ENCODE peak calls at places on chromosomes 11 and 22, in ten cellular contexts. B is mammary epithelial cell, Q is neuronal stem cell, I is kidney, A is right atrium auricular region, D is body of pancreas, E is IMR-90, P is heart right ventricle, R is A549, H is fibroblast of mammary gland. N is an unnamed sample.

GRCh38 chr22:49400136-49400865 is 427.4 kb downstream of the BRD1 start:
- DNase-seq in B (no peak), Q (no peak), I (peak), A (peak), D (no peak), E (no peak), P (no peak), R (no peak), H (no peak), N (no peak)

GRCh38 chr11:1073261-1073724 is 1.4 kb upstream of the MUC2 start:
- DNase-seq in B (peak), Q (no peak), I (peak), A (no peak), D (peak), E (peak), P (peak), R (peak), H (peak), N (peak)

GRCh38 chr11:84722583-84723108 is 904.5 kb downstream of the DLG2 start:
- DNase-seq in B (no peak), Q (peak), I (no peak), A (no peak), D (no peak), E (no peak), P (no peak), R (no peak), H (peak), N (no peak)

GRCh38 chr11:100776212-100776896 is 89.3 kb downstream of the ARHGAP42 start:
- DNase-seq in B (peak), Q (no peak), I (no peak), A (no peak), D (no peak), E (peak), P (no peak), R (peak), H (peak), N (no peak)

GRCh38 chr11:9613118-9613829 is 39.8 kb downstream of the WEE1 start:
- DNase-seq in B (peak), Q (peak), I (peak), A (peak), D (peak), E (peak), P (peak), R (peak), H (peak), N (peak)

GRCh38 chr11:61362542-61362875 is 335 bp downstream of the TMEM138 start:
- DNase-seq in B (no peak), Q (no peak), I (no peak), A (no peak), D (peak), E (peak), P (no peak), R (peak), H (peak), N (peak)

GRCh38 chr11:123487157-123487744 is 57.2 kb downstream of the GRAMD1B start:
- DNase-seq in B (peak), Q (no peak), I (no peak), A (no peak), D (no peak), E (no peak), P (no peak), R (no peak), H (no peak), N (no peak)

GRCh38 chr11:9761441-9761945 is 97.6 kb downstream of the SWAP70 start:
- DNase-seq in B (no peak), Q (no peak), I (no peak), A (no peak), D (no peak), E (no peak), P (no peak), R (no peak), H (no peak), N (no peak)

GRCh38 chr11:86370922-86371614 is 3.6 kb upstream of the CCDC81 start:
- DNase-seq in B (peak), Q (no peak), I (no peak), A (no peak), D (no peak), E (peak), P (no peak), R (no peak), H (peak), N (peak)

GRCh38 chr11:113796663-113797259 is 17.2 kb downstream of the CLDN25 start:
- DNase-seq in B (peak), Q (no peak), I (no peak), A (no peak), D (peak), E (peak), P (no peak), R (peak), H (peak), N (peak)

GRCh38 chr22:41308544-41308947 is 7.2 kb downstream of the ZC3H7B start:
- DNase-seq in B (no peak), Q (no peak), I (no peak), A (no peak), D (no peak), E (no peak), P (no peak), R (no peak), H (peak), N (no peak)

GRCh38 chr11:103035656-103036434 is 56.1 kb downstream of the DCUN1D5 start:
- DNase-seq in B (peak), Q (peak), I (no peak), A (no peak), D (peak), E (peak), P (no peak), R (peak), H (peak), N (peak)

GRCh38 chr11:71191201-71191600 is 61.2 kb downstream of the SHANK2 start:
- DNase-seq in B (no peak), Q (no peak), I (peak), A (no peak), D (no peak), E (no peak), P (no peak), R (no peak), H (no peak), N (no peak)

GRCh38 chr11:1531418-1531817 is 40.7 kb downstream of the DUSP8 start:
- DNase-seq in B (peak), Q (no peak), I (no peak), A (no peak), D (no peak), E (no peak), P (no peak), R (no peak), H (no peak), N (peak)

GRCh38 chr22:20031732-20032406 is 11.0 kb downstream of the TANGO2 start:
- DNase-seq in B (peak), Q (no peak), I (no peak), A (no peak), D (no peak), E (no peak), P (no peak), R (no peak), H (no peak), N (no peak)

GRCh38 chr11:23201936-23202522 is 341.8 kb upstream of the CCDC179 start:
- DNase-seq in B (no peak), Q (no peak), I (peak), A (no peak), D (no peak), E (no peak), P (no peak), R (no peak), H (no peak), N (no peak)

GRCh38 chr11:66082936-66083698 is 13.0 kb downstream of the PACS1 start:
- DNase-seq in B (no peak), Q (no peak), I (no peak), A (no peak), D (peak), E (no peak), P (no peak), R (no peak), H (peak), N (peak)

GRCh38 chr11:44945639-44946038 is 5.0 kb downstream of the TP53I11 start:
- DNase-seq in B (no peak), Q (no peak), I (no peak), A (peak), D (no peak), E (no peak), P (peak), R (no peak), H (no peak), N (no peak)

GRCh38 chr11:64164392-64165312 is 1.3 kb downstream of the MACROD1 start:
- DNase-seq in B (no peak), Q (no peak), I (no peak), A (no peak), D (peak), E (no peak), P (peak), R (no peak), H (no peak), N (no peak)

GRCh38 chr11:8315463-8315862 is 51.8 kb upstream of the LMO1 start:
- DNase-seq in B (no peak), Q (no peak), I (no peak), A (no peak), D (no peak), E (no peak), P (no peak), R (no peak), H (no peak), N (no peak)

GRCh38 chr11:29328961-29329441 is 687.8 kb downstream of the KCNA4 start:
- DNase-seq in B (peak), Q (peak), I (no peak), A (no peak), D (no peak), E (peak), P (no peak), R (peak), H (peak), N (peak)

GRCh38 chr22:19977296-19978243 is 36.0 kb upstream of the TXNRD2 start:
- DNase-seq in B (no peak), Q (no peak), I (no peak), A (no peak), D (no peak), E (no peak), P (no peak), R (no peak), H (no peak), N (no peak)

GRCh38 chr22:30871391-30872281 is 96.9 kb downstream of the MORC2 start:
- DNase-seq in B (no peak), Q (no peak), I (peak), A (no peak), D (no peak), E (no peak), P (peak), R (no peak), H (no peak), N (no peak)

GRCh38 chr11:1230456-1231395 is 7.9 kb downstream of the MUC5B start:
- DNase-seq in B (peak), Q (no peak), I (peak), A (no peak), D (no peak), E (no peak), P (peak), R (no peak), H (no peak), N (no peak)

GRCh38 chr11:76803811-76804600 is 20.9 kb downstream of the TSKU start:
- DNase-seq in B (no peak), Q (no peak), I (no peak), A (peak), D (peak), E (peak), P (no peak), R (peak), H (peak), N (peak)

GRCh38 chr11:44466531-44467179 is 98.8 kb upstream of the CD82 start:
- DNase-seq in B (no peak), Q (no peak), I (no peak), A (no peak), D (no peak), E (no peak), P (no peak), R (no peak), H (no peak), N (no peak)

GRCh38 chr22:32023251-32023827 is 19.7 kb upstream of the SLC5A1 start:
- DNase-seq in B (peak), Q (no peak), I (no peak), A (no peak), D (no peak), E (no peak), P (no peak), R (no peak), H (no peak), N (no peak)

GRCh38 chr11:57547854-57548377 is 10.5 kb downstream of the SMTNL1 start:
- DNase-seq in B (no peak), Q (no peak), I (no peak), A (no peak), D (peak), E (no peak), P (no peak), R (no peak), H (no peak), N (no peak)

GRCh38 chr22:39873963-39874362 is 19.6 kb downstream of the ENTHD1 start:
- DNase-seq in B (peak), Q (no peak), I (no peak), A (no peak), D (no peak), E (no peak), P (no peak), R (no peak), H (no peak), N (no peak)

GRCh38 chr11:122733301-122733686 is 77.8 kb downstream of the UBASH3B start:
- DNase-seq in B (no peak), Q (no peak), I (no peak), A (peak), D (no peak), E (peak), P (no peak), R (no peak), H (peak), N (no peak)

GRCh38 chr11:96001037-96001436 is 77.1 kb upstream of the MTMR2 start:
- DNase-seq in B (no peak), Q (no peak), I (peak), A (peak), D (peak), E (peak), P (peak), R (no peak), H (peak), N (peak)

GRCh38 chr11:14972581-14973490 is 685 bp upstream of the CALCA start:
- DNase-seq in B (no peak), Q (no peak), I (no peak), A (no peak), D (no peak), E (no peak), P (no peak), R (no peak), H (no peak), N (no peak)

GRCh38 chr11:1561266-1561665 is 10.8 kb downstream of the DUSP8 start:
- DNase-seq in B (no peak), Q (no peak), I (no peak), A (no peak), D (no peak), E (no peak), P (no peak), R (no peak), H (no peak), N (no peak)

GRCh38 chr11:42066113-42066512 is 606.7 kb upstream of the LRRC4C start:
- DNase-seq in B (no peak), Q (no peak), I (peak), A (no peak), D (no peak), E (no peak), P (no peak), R (no peak), H (peak), N (no peak)

GRCh38 chr11:22991196-22991595 is 130.9 kb upstream of the CCDC179 start:
- DNase-seq in B (no peak), Q (no peak), I (no peak), A (no peak), D (no peak), E (no peak), P (no peak), R (no peak), H (no peak), N (no peak)

GRCh38 chr11:108635106-108635505 is 29.8 kb upstream of the DDX10 start:
- DNase-seq in B (peak), Q (no peak), I (no peak), A (no peak), D (no peak), E (peak), P (no peak), R (no peak), H (no peak), N (peak)

GRCh38 chr11:78868563-78868962 is 293.9 kb upstream of the NARS2 start:
- DNase-seq in B (no peak), Q (no peak), I (no peak), A (no peak), D (no peak), E (no peak), P (no peak), R (no peak), H (no peak), N (no peak)

GRCh38 chr22:33380789-33381530 is 322.8 kb upstream of the SYN3 start:
- DNase-seq in B (peak), Q (no peak), I (no peak), A (no peak), D (no peak), E (peak), P (no peak), R (peak), H (peak), N (no peak)

GRCh38 chr11:26062665-26063064 is 269.3 kb upstream of the ANO3 start:
- DNase-seq in B (no peak), Q (no peak), I (no peak), A (no peak), D (no peak), E (no peak), P (no peak), R (no peak), H (no peak), N (no peak)

GRCh38 chr11:75565221-75565814 is 3.3 kb downstream of the SERPINH1 start:
- DNase-seq in B (peak), Q (no peak), I (peak), A (peak), D (no peak), E (peak), P (peak), R (no peak), H (peak), N (peak)
- H3K4me3 ChIP-seq in B (no peak), Q (no peak), I (peak), A (no peak), D (no peak), E (peak), P (peak), R (no peak), H (peak), N (peak)

DNA sequence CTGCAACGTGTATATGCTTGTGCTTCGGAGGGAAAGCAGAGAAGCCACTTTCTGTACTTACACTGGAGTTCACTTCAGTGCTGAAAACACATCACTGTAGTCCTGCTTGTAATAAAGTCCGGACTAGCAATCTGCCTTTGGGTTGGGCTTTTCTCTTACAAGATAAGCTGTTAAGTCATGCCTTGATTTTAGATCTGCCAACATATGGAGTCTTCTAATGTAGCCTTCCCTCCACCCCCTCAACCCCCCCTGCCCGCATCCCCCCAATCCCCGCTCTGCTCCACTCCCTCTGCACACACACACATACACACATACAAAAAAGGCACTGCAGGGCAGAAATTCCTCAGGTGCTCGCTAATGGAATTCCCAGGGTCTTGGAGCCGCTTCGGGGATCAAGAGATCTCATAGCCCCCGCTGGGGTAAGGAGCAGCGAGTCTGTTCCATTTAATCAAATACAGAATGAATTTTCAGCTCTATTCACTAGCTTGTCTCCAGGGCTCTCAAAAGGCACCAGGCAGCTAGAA is 3.4 kb downstream of the CDON start:
- DNase-seq in B (no peak), Q (no peak), I (no peak), A (no peak), D (no peak), E (no peak), P (no peak), R (no peak), H (no peak), N (no peak)
- H3K4me3 ChIP-seq in B (no peak), Q (peak), I (no peak), A (no peak), D (no peak), E (no peak), P (no peak), R (no peak), H (no peak), N (no peak)

DNA sequence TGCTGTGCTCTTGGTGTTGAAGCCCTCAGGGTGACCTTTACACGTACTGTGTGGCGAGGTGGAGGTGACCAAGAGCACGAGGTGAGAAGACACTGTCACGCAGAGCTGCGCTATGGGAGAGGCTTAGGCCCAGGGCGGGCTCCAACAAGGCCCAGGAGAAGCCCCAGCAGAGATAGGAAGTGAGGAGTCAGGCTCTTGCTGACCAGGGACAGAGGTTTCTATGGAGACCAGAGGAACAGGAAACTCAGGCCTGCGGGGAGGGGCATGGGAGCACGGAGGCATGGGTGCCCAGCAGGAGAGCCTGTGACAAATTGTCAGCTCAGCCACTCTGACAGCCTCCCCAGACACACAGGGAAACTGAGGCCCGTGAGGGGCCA is 15.8 kb downstream of the DGKZ start:
- DNase-seq in B (peak), Q (no peak), I (peak), A (peak), D (no peak), E (peak), P (peak), R (no peak), H (peak), N (peak)
- H3K4me3 ChIP-seq in B (no peak), Q (no peak), I (no peak), A (peak), D (no peak), E (no peak), P (peak), R (no peak), H (no peak), N (no peak)

GRCh38 chr22:37609240-37610152 is 862 bp downstream of the GGA1 start:
- DNase-seq in B (peak), Q (no peak), I (no peak), A (no peak), D (no peak), E (no peak), P (no peak), R (peak), H (peak), N (peak)

GRCh38 chr22:37607912-37608476 is 640 bp upstream of the GGA1 start:
- DNase-seq in B (no peak), Q (no peak), I (no peak), A (no peak), D (no peak), E (no peak), P (no peak), R (no peak), H (no peak), N (no peak)

GRCh38 chr22:37608477-37609239 is at the start of gene GGA1:
- DNase-seq in B (peak), Q (peak), I (peak), A (peak), D (peak), E (peak), P (peak), R (peak), H (peak), N (peak)

GRCh38 chr22:37604875-37605274 is 3.8 kb upstream of the GGA1 start:
- DNase-seq in B (no peak), Q (no peak), I (no peak), A (no peak), D (no peak), E (no peak), P (no peak), R (no peak), H (no peak), N (no peak)

GRCh38 chr22:37607010-37607911 is 1.4 kb upstream of the GGA1 start:
- DNase-seq in B (peak), Q (peak), I (peak), A (peak), D (peak), E (peak), P (peak), R (peak), H (peak), N (no peak)
- H3K4me3 ChIP-seq in B (peak), Q (peak), I (peak), A (peak), D (no peak), E (peak), P (peak), R (peak), H (peak), N (peak)

GRCh38 chr22:36815558-36816337 is 1.1 kb downstream of the PVALB start:
- DNase-seq in B (no peak), Q (no peak), I (no peak), A (no peak), D (no peak), E (no peak), P (no peak), R (no peak), H (no peak), N (no peak)

GRCh38 chr22:36817429-36817783 is 571 bp upstream of the PVALB start:
- DNase-seq in B (no peak), Q (no peak), I (no peak), A (no peak), D (no peak), E (no peak), P (no peak), R (no peak), H (no peak), N (peak)

GRCh38 chr22:36816635-36817428 is at the start of gene PVALB:
- DNase-seq in B (peak), Q (no peak), I (no peak), A (no peak), D (peak), E (peak), P (peak), R (peak), H (peak), N (peak)

GRCh38 chr22:36814796-36815195 is 2.0 kb downstream of the PVALB start:
- DNase-seq in B (no peak), Q (no peak), I (no peak), A (no peak), D (no peak), E (no peak), P (no peak), R (no peak), H (no peak), N (no peak)

GRCh38 chr22:36816338-36816634 is 549 bp downstream of the PVALB start:
- DNase-seq in B (no peak), Q (no peak), I (no peak), A (no peak), D (no peak), E (no peak), P (no peak), R (no peak), H (no peak), N (no peak)
- H3K4me3 ChIP-seq in B (no peak), Q (peak), I (peak), A (no peak), D (no peak), E (no peak), P (no peak), R (peak), H (no peak), N (no peak)

N was measured in foreskin fibroblast.